ENCODE peak calls at places on chromosomes 1 and 21, in nine cellular contexts. One of them, this sample, is unnamed.

GRCh38 chr1:67570473-67571143 is 114.4 kb upstream of the GADD45A start:
- DNase-seq in BJ: peak
- DNase-seq in NCI-H748 treated with DMSO at 0.1 percent for 48 hours: no peak
- DNase-seq in activated T-helper 9 cell treated with anti-CD3 and anti-CD28 coated beads, Interleukin-2, amount 50 U/mL, for 16 hours: no peak
- DNase-seq in pancreas: no peak
- DNase-seq in NCI-H510A treated with DMSO at 0.1 percent for 48 hours: no peak
- DNase-seq in stimulated activated naive CD4-positive, alpha-beta T cell: no peak
- DNase-seq in AG04450: peak
- DNase-seq in upper lobe of right lung: no peak
- DNase-seq in this sample: no peak

GRCh38 chr1:160997323-160998038 is 23.5 kb downstream of the F11R start:
- DNase-seq in stimulated activated naive CD4-positive, alpha-beta T cell: no peak
- DNase-seq in activated T-helper 9 cell treated with anti-CD3 and anti-CD28 coated beads, Interleukin-2, amount 50 U/mL, for 16 hours: peak
- DNase-seq in AG04450: no peak
- DNase-seq in upper lobe of right lung: peak
- DNase-seq in BJ: no peak
- DNase-seq in pancreas: no peak
- DNase-seq in NCI-H510A treated with DMSO at 0.1 percent for 48 hours: peak
- DNase-seq in NCI-H748 treated with DMSO at 0.1 percent for 48 hours: no peak
- DNase-seq in this sample: peak

GRCh38 chr1:40665335-40666171 is at the start of gene RIMS3:
- DNase-seq in NCI-H510A treated with DMSO at 0.1 percent for 48 hours: peak
- DNase-seq in upper lobe of right lung: peak
- DNase-seq in pancreas: peak
- DNase-seq in BJ: no peak
- DNase-seq in AG04450: no peak
- DNase-seq in NCI-H748 treated with DMSO at 0.1 percent for 48 hours: peak
- DNase-seq in activated T-helper 9 cell treated with anti-CD3 and anti-CD28 coated beads, Interleukin-2, amount 50 U/mL, for 16 hours: peak
- DNase-seq in stimulated activated naive CD4-positive, alpha-beta T cell: peak
- DNase-seq in this sample: peak

GRCh38 chr1:63545780-63546179 is 22.5 kb downstream of the EFCAB7 start:
- DNase-seq in AG04450: no peak
- DNase-seq in activated T-helper 9 cell treated with anti-CD3 and anti-CD28 coated beads, Interleukin-2, amount 50 U/mL, for 16 hours: no peak
- DNase-seq in pancreas: no peak
- DNase-seq in NCI-H510A treated with DMSO at 0.1 percent for 48 hours: no peak
- DNase-seq in upper lobe of right lung: no peak
- DNase-seq in stimulated activated naive CD4-positive, alpha-beta T cell: no peak
- DNase-seq in NCI-H748 treated with DMSO at 0.1 percent for 48 hours: no peak
- DNase-seq in BJ: no peak
- DNase-seq in this sample: no peak

GRCh38 chr1:151716771-151717631 is at the start of gene CELF3:
- DNase-seq in AG04450: no peak
- DNase-seq in pancreas: no peak
- DNase-seq in BJ: no peak
- DNase-seq in stimulated activated naive CD4-positive, alpha-beta T cell: no peak
- DNase-seq in upper lobe of right lung: no peak
- DNase-seq in NCI-H748 treated with DMSO at 0.1 percent for 48 hours: peak
- DNase-seq in NCI-H510A treated with DMSO at 0.1 percent for 48 hours: peak
- DNase-seq in activated T-helper 9 cell treated with anti-CD3 and anti-CD28 coated beads, Interleukin-2, amount 50 U/mL, for 16 hours: no peak
- DNase-seq in this sample: peak

GRCh38 chr1:44012411-44012810 is 18.9 kb downstream of the SLC6A9 start:
- DNase-seq in stimulated activated naive CD4-positive, alpha-beta T cell: no peak
- DNase-seq in pancreas: no peak
- DNase-seq in NCI-H510A treated with DMSO at 0.1 percent for 48 hours: peak
- DNase-seq in upper lobe of right lung: no peak
- DNase-seq in NCI-H748 treated with DMSO at 0.1 percent for 48 hours: no peak
- DNase-seq in BJ: no peak
- DNase-seq in AG04450: no peak
- DNase-seq in activated T-helper 9 cell treated with anti-CD3 and anti-CD28 coated beads, Interleukin-2, amount 50 U/mL, for 16 hours: no peak
- DNase-seq in this sample: no peak

GRCh38 chr1:182641561-182641960 is 37.4 kb upstream of the RGS16 start:
- DNase-seq in BJ: no peak
- DNase-seq in activated T-helper 9 cell treated with anti-CD3 and anti-CD28 coated beads, Interleukin-2, amount 50 U/mL, for 16 hours: no peak
- DNase-seq in NCI-H510A treated with DMSO at 0.1 percent for 48 hours: peak
- DNase-seq in AG04450: no peak
- DNase-seq in stimulated activated naive CD4-positive, alpha-beta T cell: no peak
- DNase-seq in pancreas: no peak
- DNase-seq in upper lobe of right lung: no peak
- DNase-seq in NCI-H748 treated with DMSO at 0.1 percent for 48 hours: no peak
- DNase-seq in this sample: no peak

GRCh38 chr1:147236448-147236847 is 6.0 kb upstream of the CHD1L start:
- DNase-seq in AG04450: no peak
- DNase-seq in pancreas: no peak
- DNase-seq in NCI-H748 treated with DMSO at 0.1 percent for 48 hours: no peak
- DNase-seq in NCI-H510A treated with DMSO at 0.1 percent for 48 hours: no peak
- DNase-seq in upper lobe of right lung: no peak
- DNase-seq in stimulated activated naive CD4-positive, alpha-beta T cell: no peak
- DNase-seq in activated T-helper 9 cell treated with anti-CD3 and anti-CD28 coated beads, Interleukin-2, amount 50 U/mL, for 16 hours: no peak
- DNase-seq in BJ: no peak
- DNase-seq in this sample: no peak

GRCh38 chr21:44892536-44893277 is 19.2 kb upstream of the PTTG1IP start:
- DNase-seq in NCI-H510A treated with DMSO at 0.1 percent for 48 hours: no peak
- DNase-seq in AG04450: no peak
- DNase-seq in stimulated activated naive CD4-positive, alpha-beta T cell: peak
- DNase-seq in pancreas: no peak
- DNase-seq in upper lobe of right lung: peak
- DNase-seq in activated T-helper 9 cell treated with anti-CD3 and anti-CD28 coated beads, Interleukin-2, amount 50 U/mL, for 16 hours: peak
- DNase-seq in BJ: no peak
- DNase-seq in NCI-H748 treated with DMSO at 0.1 percent for 48 hours: peak
- DNase-seq in this sample: peak

GRCh38 chr1:219783605-219784004 is 144.8 kb downstream of the SLC30A10 start:
- DNase-seq in NCI-H748 treated with DMSO at 0.1 percent for 48 hours: no peak
- DNase-seq in NCI-H510A treated with DMSO at 0.1 percent for 48 hours: no peak
- DNase-seq in AG04450: no peak
- DNase-seq in activated T-helper 9 cell treated with anti-CD3 and anti-CD28 coated beads, Interleukin-2, amount 50 U/mL, for 16 hours: no peak
- DNase-seq in upper lobe of right lung: no peak
- DNase-seq in BJ: no peak
- DNase-seq in stimulated activated naive CD4-positive, alpha-beta T cell: no peak
- DNase-seq in pancreas: no peak
- DNase-seq in this sample: no peak

GRCh38 chr1:61079898-61080336 is 2.4 kb upstream of the NFIA start:
- DNase-seq in pancreas: peak
- DNase-seq in activated T-helper 9 cell treated with anti-CD3 and anti-CD28 coated beads, Interleukin-2, amount 50 U/mL, for 16 hours: no peak
- DNase-seq in NCI-H510A treated with DMSO at 0.1 percent for 48 hours: peak
- DNase-seq in upper lobe of right lung: peak
- DNase-seq in NCI-H748 treated with DMSO at 0.1 percent for 48 hours: peak
- DNase-seq in stimulated activated naive CD4-positive, alpha-beta T cell: no peak
- DNase-seq in BJ: peak
- DNase-seq in AG04450: peak
- DNase-seq in this sample: peak